ENCODE peak calls at places on chromosomes 16 and 17, in six cellular contexts. Z is foreskin fibroblast, Y is fibroblast of mammary gland, C is NCI-H460, O is choroid plexus epithelial cell, V is SK-MEL-5. W is an unnamed sample.
A peak's percentile ranks its signal among the peaks of the same experiment; 100 is the strongest.

GRCh38 chr17:79631640-79632431 is 21.0 kb upstream of the RBFOX3 start:
- DNase-seq in O (no peak), C (no peak), V (no peak), Z (no peak), Y (no peak), W (no peak)

GRCh38 chr17:73645050-73645871 is 1.0 kb upstream of the SDK2 start:
- DNase-seq in Y (peak; percentile 41), V (peak; percentile 51), Z (peak; percentile 54), O (peak; percentile 45), C (peak; percentile 6), W (no peak)

GRCh38 chr16:89565506-89566372 is 5.3 kb downstream of the RPL13 start:
- DNase-seq in Y (peak; percentile 49), C (no peak), Z (peak; percentile 80), O (peak; percentile 53), V (peak; percentile 45), W (peak; percentile 53)

GRCh38 chr16:69469807-69470561 is 45.6 kb downstream of the CYB5B start:
- DNase-seq in O (no peak), C (no peak), Y (no peak), V (no peak), Z (no peak), W (no peak)

GRCh38 chr17:45794840-45795239 is 10.7 kb downstream of the CRHR1 start:
- DNase-seq in Y (peak; percentile 12), C (no peak), V (peak; percentile 52), Z (no peak), O (no peak), W (peak; percentile 12)

GRCh38 chr17:77737442-77738265 is 220.8 kb upstream of the TNRC6C start:
- DNase-seq in Y (no peak), O (no peak), V (no peak), C (no peak), Z (no peak), W (no peak)

GRCh38 chr16:84932691-84933090 is 78.6 kb downstream of the ZDHHC7 start:
- DNase-seq in Y (no peak), Z (no peak), V (no peak), O (no peak), C (no peak), W (no peak)

GRCh38 chr17:51546114-51546513 is 285.8 kb downstream of the UTP18 start:
- DNase-seq in C (no peak), O (no peak), V (no peak), Z (no peak), Y (no peak), W (no peak)

GRCh38 chr17:64020068-64020766 is at the start of gene ICAM2:
- DNase-seq in V (no peak), Z (no peak), O (no peak), C (no peak), Y (no peak), W (no peak)

GRCh38 chr16:10895053-10895946 is 18.3 kb downstream of the CIITA start:
- DNase-seq in Z (peak; percentile 73), Y (peak; percentile 30), V (peak; percentile 19), O (peak; percentile 41), C (peak; percentile 44), W (peak; percentile 40)

GRCh38 chr17:58324409-58325288 is 3.9 kb downstream of the TSPOAP1 start:
- DNase-seq in Y (no peak), V (no peak), O (no peak), Z (no peak), C (no peak), W (peak; percentile 38)

GRCh38 chr17:19629449-19629848 is 19.1 kb upstream of the ALDH3A2 start:
- DNase-seq in Y (no peak), Z (no peak), O (no peak), C (no peak), V (no peak), W (no peak)

GRCh38 chr17:55825213-55825612 is 74.4 kb downstream of the PCTP start:
- DNase-seq in C (no peak), O (peak; percentile 8), Z (peak; percentile 10), Y (no peak), V (peak; percentile 21), W (peak; percentile 6)

GRCh38 chr17:9173386-9173983 is 152.2 kb downstream of the NTN1 start:
- DNase-seq in C (no peak), Z (no peak), V (peak; percentile 15), Y (no peak), O (no peak), W (no peak)

GRCh38 chr16:86231996-86232350 is 278.4 kb upstream of the FOXF1 start:
- DNase-seq in Y (no peak), Z (no peak), O (no peak), V (no peak), C (no peak), W (no peak)

GRCh38 chr16:26665166-26665939 is 401.4 kb upstream of the C16orf82 start:
- DNase-seq in Y (no peak), C (no peak), V (no peak), Z (no peak), O (no peak), W (no peak)

GRCh38 chr16:46883353-46883689 is 841 bp upstream of the GPT2 start:
- DNase-seq in Z (no peak), O (no peak), C (no peak), Y (no peak), V (peak; percentile 53), W (no peak)

GRCh38 chr16:29719063-29719462 is 26.7 kb downstream of the C16orf54 start:
- DNase-seq in V (no peak), O (no peak), Z (no peak), C (no peak), Y (no peak), W (no peak)

GRCh38 chr17:33196883-33197282 is 96.2 kb downstream of the ASIC2 start:
- DNase-seq in Y (no peak), O (no peak), V (no peak), C (no peak), Z (no peak), W (no peak)

GRCh38 chr17:15999141-15999973 is at the start of the genes TTC19 and ZSWIM7:
- DNase-seq in C (peak; percentile 90), O (peak; percentile 96), Z (peak; percentile 99), V (peak; percentile 94), Y (peak; percentile 93), W (peak; percentile 94)

GRCh38 chr17:42460371-42460770 is 1.7 kb downstream of the ATP6V0A1 start:
- DNase-seq in Z (no peak), O (no peak), Y (no peak), C (no peak), V (no peak), W (no peak)

GRCh38 chr17:75835315-75835987 is 8.8 kb downstream of the UNC13D start:
- DNase-seq in O (no peak), C (no peak), Z (peak; percentile 58), Y (no peak), V (no peak), W (no peak)

GRCh38 chr16:65988019-65988418 is 378.5 kb upstream of the CDH5 start:
- DNase-seq in V (no peak), O (no peak), Z (no peak), Y (no peak), C (no peak), W (no peak)

GRCh38 chr16:73430138-73430537 is 382.2 kb upstream of the ZFHX3 start:
- DNase-seq in Z (no peak), Y (no peak), O (no peak), C (no peak), V (no peak), W (no peak)

W was measured in cardiac fibroblast.